ENCODE peak calls at places on chromosomes 7 and 10, in seven cellular contexts. Z, L, G, F, C, E and I are unnamed samples.

GRCh38 chr10:26555719-26556368 is 117.7 kb downstream of the APBB1IP start:
- DNase-seq in Z (no peak), L (peak), G (peak), F (no peak), C (peak), E (no peak), I (no peak)

GRCh38 chr7:3010161-3010560 is 33.5 kb downstream of the CARD11 start:
- DNase-seq in Z (no peak), L (no peak), G (no peak), F (no peak), C (no peak), E (no peak), I (no peak)

GRCh38 chr10:43402880-43403452 is 6.0 kb downstream of the HNRNPF start:
- DNase-seq in Z (no peak), L (no peak), G (no peak), F (no peak), C (no peak), E (peak), I (no peak)

GRCh38 chr7:141012696-141013344 is 1.9 kb downstream of the MRPS33 start:
- DNase-seq in Z (peak), L (no peak), G (no peak), F (no peak), C (no peak), E (no peak), I (no peak)

GRCh38 chr10:114573330-114574045 is 84.6 kb downstream of the ABLIM1 start:
- DNase-seq in Z (no peak), L (no peak), G (no peak), F (no peak), C (no peak), E (no peak), I (no peak)

GRCh38 chr10:33675235-33675634 is 340.8 kb upstream of the NRP1 start:
- DNase-seq in Z (no peak), L (no peak), G (no peak), F (no peak), C (no peak), E (no peak), I (no peak)

GRCh38 chr7:20329389-20330175 is 1.1 kb upstream of the ITGB8 start:
- DNase-seq in Z (peak), L (peak), G (peak), F (no peak), C (peak), E (peak), I (peak)

GRCh38 chr10:52771534-52772455 is 789 bp downstream of the MBL2 start:
- DNase-seq in Z (no peak), L (no peak), G (peak), F (no peak), C (no peak), E (no peak), I (no peak)

GRCh38 chr7:17772581-17773288 is 167.6 kb downstream of the SNX13 start:
- DNase-seq in Z (no peak), L (no peak), G (peak), F (no peak), C (no peak), E (no peak), I (no peak)

GRCh38 chr10:125886914-125887512 is 5.9 kb upstream of the DHX32 start:
- DNase-seq in Z (no peak), L (no peak), G (no peak), F (no peak), C (no peak), E (no peak), I (no peak)

GRCh38 chr10:125700355-125700911 is 17.5 kb upstream of the TEX36 start:
- DNase-seq in Z (peak), L (no peak), G (no peak), F (no peak), C (no peak), E (no peak), I (no peak)

GRCh38 chr10:66627156-66627555 is 298.7 kb upstream of the LRRTM3 start:
- DNase-seq in Z (no peak), L (no peak), G (peak), F (no peak), C (no peak), E (no peak), I (peak)

GRCh38 chr10:43890124-43890523 is 241.4 kb upstream of the ZNF32 start:
- DNase-seq in Z (peak), L (no peak), G (no peak), F (no peak), C (no peak), E (no peak), I (no peak)

GRCh38 chr7:124411796-124412195 is 353.8 kb downstream of the GPR37 start:
- DNase-seq in Z (no peak), L (no peak), G (no peak), F (no peak), C (no peak), E (peak), I (no peak)

GRCh38 chr10:42949287-42949686 is 127.6 kb upstream of the RET start:
- DNase-seq in Z (no peak), L (no peak), G (no peak), F (no peak), C (no peak), E (no peak), I (no peak)

GRCh38 chr10:107391901-107392300 is 227.4 kb upstream of the SORCS1 start:
- DNase-seq in Z (no peak), L (no peak), G (no peak), F (no peak), C (no peak), E (no peak), I (no peak)

GRCh38 chr10:124741922-124742417 is 2.2 kb downstream of the FAM53B start:
- DNase-seq in Z (no peak), L (no peak), G (no peak), F (no peak), C (peak), E (no peak), I (peak)

GRCh38 chr7:45035909-45036308 is 35.9 kb downstream of the CCM2 start:
- DNase-seq in Z (no peak), L (no peak), G (no peak), F (no peak), C (no peak), E (no peak), I (no peak)

GRCh38 chr10:5574642-5575131 is 49.9 kb downstream of the CALML3 start:
- DNase-seq in Z (no peak), L (no peak), G (no peak), F (no peak), C (no peak), E (no peak), I (no peak)

GRCh38 chr7:7736671-7737070 is 18.3 kb upstream of the RPA3 start:
- DNase-seq in Z (no peak), L (no peak), G (no peak), F (no peak), C (no peak), E (no peak), I (no peak)

GRCh38 chr10:20890491-20891337 is 6.4 kb downstream of the NEBL start:
- DNase-seq in Z (no peak), L (no peak), G (no peak), F (no peak), C (no peak), E (no peak), I (no peak)

GRCh38 chr7:143299840-143300239 is 11.7 kb downstream of the CASP2 start:
- DNase-seq in Z (no peak), L (no peak), G (peak), F (no peak), C (no peak), E (no peak), I (peak)

GRCh38 chr7:35680403-35681013 is 14.4 kb downstream of the HERPUD2 start:
- DNase-seq in Z (no peak), L (no peak), G (no peak), F (no peak), C (no peak), E (no peak), I (no peak)

GRCh38 chr10:123390874-123391273 is 236.7 kb downstream of the BUB3 start:
- DNase-seq in Z (no peak), L (no peak), G (no peak), F (no peak), C (no peak), E (no peak), I (no peak)

GRCh38 chr10:123390332-123390731 is 236.1 kb downstream of the BUB3 start:
- DNase-seq in Z (no peak), L (no peak), G (no peak), F (no peak), C (no peak), E (no peak), I (no peak)

GRCh38 chr10:123392182-123392930 is 238.2 kb downstream of the BUB3 start:
- DNase-seq in Z (no peak), L (no peak), G (no peak), F (no peak), C (no peak), E (no peak), I (no peak)

GRCh38 chr10:123393170-123393569 is 239.0 kb downstream of the BUB3 start:
- DNase-seq in Z (no peak), L (no peak), G (no peak), F (no peak), C (no peak), E (no peak), I (no peak)

DNA sequence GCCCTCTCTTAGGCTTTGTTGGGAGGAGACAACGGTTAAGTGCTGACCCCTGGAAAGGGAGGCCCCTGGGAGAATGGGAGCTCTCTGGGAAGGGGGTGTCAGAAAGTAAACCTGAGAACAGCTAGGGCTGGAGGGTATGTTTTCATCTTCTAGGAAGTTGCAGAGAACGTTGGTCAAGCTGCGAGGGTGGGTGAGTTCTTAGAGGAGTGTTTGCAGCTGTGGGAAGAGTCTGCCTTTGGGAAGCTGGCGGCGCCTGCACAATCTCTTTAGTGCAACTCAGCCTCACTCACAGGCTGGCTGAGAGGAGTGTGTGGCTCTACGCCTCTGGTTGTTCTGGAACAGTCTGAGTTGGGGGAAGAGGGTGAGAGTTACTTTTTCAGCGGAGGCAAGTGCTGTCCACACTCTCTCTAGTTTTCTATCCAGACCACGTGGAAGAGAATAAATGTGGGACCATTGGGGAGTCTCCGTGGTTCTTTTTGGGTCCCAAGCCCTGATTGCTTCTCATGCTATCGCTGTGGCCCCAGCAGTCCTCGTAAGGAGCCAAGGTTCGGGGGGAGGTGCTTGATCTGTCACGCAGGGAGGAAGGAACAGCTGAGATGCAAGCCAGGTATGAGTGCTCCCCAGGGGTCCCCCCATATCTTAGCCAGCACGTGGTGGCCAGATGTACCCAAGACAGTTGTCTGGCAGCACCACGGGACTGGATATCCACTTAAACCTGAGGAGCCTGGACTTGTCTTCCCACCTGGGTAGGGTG is 237.2 kb downstream of the BUB3 start:
- DNase-seq in Z (no peak), L (no peak), G (no peak), F (no peak), C (no peak), E (no peak), I (no peak)
- TF ChIP-seq POLR2A in Z (no peak), L (no peak), G (no peak), F (no peak), C (no peak), E (no peak), I (no peak)

GRCh38 chr10:101015582-101015973 is 15.4 kb downstream of the PDZD7 start:
- DNase-seq in Z (no peak), L (no peak), G (no peak), F (no peak), C (no peak), E (no peak), I (no peak)
- TF ChIP-seq POLR2A in Z (no peak), L (no peak), G (no peak), F (no peak), C (no peak), E (no peak), I (no peak)

DNA sequence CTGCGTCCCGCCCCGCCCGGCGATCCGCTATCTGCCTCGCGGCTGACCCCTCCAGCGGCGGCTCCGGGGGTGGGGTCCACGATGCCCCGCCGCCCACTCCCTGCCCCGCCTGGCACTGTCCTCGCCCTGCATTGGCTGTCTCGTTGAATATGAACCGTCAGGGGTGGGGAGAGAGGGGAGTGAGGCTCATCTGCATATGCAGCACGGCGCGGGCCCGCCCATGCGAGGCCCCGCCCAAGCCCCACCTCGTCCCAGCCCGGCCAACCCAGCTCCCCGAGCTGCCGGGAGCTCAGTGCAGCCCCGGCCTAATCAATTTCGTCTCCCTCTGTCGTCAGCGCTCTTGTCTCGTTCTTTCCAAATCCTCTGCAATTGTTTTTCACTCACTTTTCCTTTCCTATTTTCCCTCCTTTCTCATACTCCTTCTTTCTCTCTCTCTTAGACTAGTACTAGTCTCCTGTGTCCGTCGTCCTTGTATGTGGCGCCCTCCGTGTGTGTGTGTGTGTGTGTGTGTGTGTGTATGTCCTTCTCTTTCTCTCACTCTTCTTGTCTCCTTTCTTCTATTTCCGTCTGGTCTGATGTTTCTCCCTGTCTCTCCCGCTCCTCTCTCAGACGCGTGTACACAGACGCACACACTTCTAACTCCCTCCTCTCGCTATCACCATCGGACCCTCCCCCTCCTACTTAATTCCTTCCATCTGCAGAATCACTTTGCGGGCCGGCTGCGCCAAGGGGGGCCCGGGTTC is 455 bp upstream of the ZCCHC24 start:
- DNase-seq in Z (peak), L (peak), G (peak), F (peak), C (peak), E (peak), I (peak)
- TF ChIP-seq POLR2A in Z (peak), L (no peak), G (no peak), F (no peak), C (no peak), E (peak), I (no peak)

GRCh38 chr7:96322373-96322695 is 436 bp upstream of the SLC25A13 start:
- DNase-seq in Z (no peak), L (no peak), G (no peak), F (no peak), C (no peak), E (no peak), I (no peak)

GRCh38 chr7:96321670-96322372 is at the start of gene SLC25A13:
- DNase-seq in Z (peak), L (peak), G (peak), F (no peak), C (peak), E (peak), I (peak)

GRCh38 chr7:96320437-96320836 is 1.5 kb downstream of the SLC25A13 start:
- DNase-seq in Z (no peak), L (no peak), G (no peak), F (no peak), C (no peak), E (no peak), I (no peak)

GRCh38 chr7:96319444-96319843 is 2.5 kb downstream of the SLC25A13 start:
- DNase-seq in Z (no peak), L (no peak), G (no peak), F (no peak), C (no peak), E (no peak), I (no peak)

GRCh38 chr7:96321041-96321669 is 743 bp downstream of the SLC25A13 start:
- DNase-seq in Z (peak), L (peak), G (peak), F (no peak), C (peak), E (peak), I (peak)
- TF ChIP-seq POLR2A in Z (peak), L (no peak), G (peak), F (peak), C (no peak), E (peak), I (no peak)

GRCh38 chr7:149125864-149126661 is at the start of gene ZNF425:
- DNase-seq in Z (peak), L (peak), G (peak), F (peak), C (peak), E (peak), I (peak)
- TF ChIP-seq POLR2A in Z (peak), L (peak), G (peak), F (peak), C (no peak), E (peak), I (peak)

DNA sequence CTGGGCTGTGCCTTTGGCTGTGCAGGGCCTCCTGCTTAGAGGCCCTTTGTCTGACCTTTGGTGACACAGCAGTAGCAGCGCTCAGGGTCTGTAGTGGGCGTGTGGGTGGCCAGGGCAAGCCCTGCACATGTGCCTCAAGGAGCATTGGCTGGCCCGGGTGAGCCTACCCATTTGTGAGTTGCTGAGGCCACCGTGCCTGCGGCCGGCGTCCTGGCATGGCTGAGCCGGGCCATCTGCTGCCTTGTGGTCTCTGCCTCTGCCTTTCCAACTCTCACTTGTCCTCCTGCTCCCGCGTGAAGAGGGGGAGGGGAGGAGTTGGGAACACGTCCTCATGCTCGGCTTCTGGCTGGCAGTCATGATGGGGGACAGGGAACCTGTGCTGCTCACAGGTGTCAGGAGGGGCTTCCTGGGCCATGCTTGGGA is 9.2 kb upstream of the ORAI2 start:
- DNase-seq in Z (no peak), L (no peak), G (no peak), F (no peak), C (no peak), E (no peak), I (no peak)
- TF ChIP-seq POLR2A in Z (no peak), L (no peak), G (no peak), F (no peak), C (no peak), E (no peak), I (no peak)

DNA sequence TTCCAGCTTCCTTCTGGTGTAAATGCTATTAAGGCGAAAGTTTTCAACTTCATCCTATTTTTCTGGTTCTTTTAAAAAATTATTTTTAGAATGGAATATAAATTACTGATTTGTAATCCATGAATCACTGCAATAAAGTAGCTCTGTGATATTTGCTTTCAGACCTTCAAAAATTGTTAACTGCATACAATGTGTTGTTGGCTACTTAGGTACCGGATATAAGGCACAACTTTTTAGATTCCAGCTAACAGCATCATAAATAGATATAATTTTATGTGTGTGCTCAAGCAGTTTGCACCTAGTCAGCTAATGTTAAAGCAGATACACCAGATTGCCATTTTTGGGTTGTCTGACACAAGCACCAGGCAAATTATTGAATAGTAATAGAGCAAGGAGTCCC is 58.7 kb downstream of the PON1 start:
- DNase-seq in Z (no peak), L (no peak), G (no peak), F (no peak), C (no peak), E (no peak), I (no peak)
- TF ChIP-seq POLR2A in Z (no peak), L (no peak), G (no peak), F (no peak), C (no peak), E (no peak), I (no peak)

GRCh38 chr10:93566435-93567276 is at the start of gene FFAR4:
- DNase-seq in Z (no peak), L (no peak), G (no peak), F (no peak), C (peak), E (no peak), I (no peak)
- TF ChIP-seq POLR2A in Z (no peak), L (no peak), G (no peak), F (no peak), C (no peak), E (no peak), I (no peak)

DNA sequence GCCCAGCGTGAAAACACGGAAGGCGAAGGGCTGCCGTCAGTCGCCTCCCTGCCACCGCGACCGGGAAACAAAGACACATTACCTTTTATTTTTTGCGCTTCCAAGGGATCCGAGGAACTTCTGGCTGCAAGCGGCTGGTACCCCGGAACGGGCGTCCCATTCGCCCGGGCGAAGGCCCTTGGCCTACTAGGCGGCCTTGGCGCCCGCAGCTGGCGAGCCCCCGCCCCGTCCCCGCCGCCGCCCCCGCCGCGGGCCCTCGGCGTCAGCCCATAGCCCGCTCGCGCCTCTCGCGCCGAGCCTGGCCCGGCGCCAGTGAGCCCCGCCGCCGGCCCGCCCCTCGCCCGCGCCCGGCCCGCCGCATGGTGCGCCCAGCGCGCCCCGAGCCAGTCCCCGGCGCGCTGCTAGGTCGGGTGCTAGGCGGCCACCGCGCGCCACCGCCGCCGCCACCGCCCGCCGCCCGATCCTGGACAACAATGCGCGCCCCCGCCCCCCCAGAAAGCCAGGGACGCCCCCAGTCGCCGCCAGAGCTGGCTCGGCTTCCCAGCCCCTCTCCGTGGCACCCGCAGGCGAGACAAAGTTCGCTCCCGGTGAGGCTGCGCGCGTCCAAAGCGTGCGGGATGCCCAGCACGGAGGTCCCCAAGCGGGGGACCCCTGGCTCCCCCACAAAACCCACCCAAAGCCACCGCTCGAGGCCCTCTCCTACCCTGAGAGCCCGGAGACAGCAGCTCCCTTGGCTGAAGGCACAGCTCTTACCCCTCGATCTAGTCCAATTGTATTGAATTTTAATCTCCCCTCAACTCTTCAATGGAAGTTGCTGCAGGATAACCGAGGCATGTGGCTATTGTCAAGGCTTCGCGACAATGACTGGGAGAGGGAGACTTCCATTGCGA is 305.0 kb downstream of the PRPF18 start:
- DNase-seq in Z (no peak), L (no peak), G (no peak), F (no peak), C (peak), E (peak), I (no peak)
- TF ChIP-seq POLR2A in Z (peak), L (no peak), G (no peak), F (no peak), C (no peak), E (no peak), I (no peak)